ENCODE peak calls at places on chromosomes 3 and 15, in five cellular contexts. T, B, A, C and N are unnamed samples.
A peak's percentile ranks its signal among the peaks of the same experiment; 100 is the strongest.

GRCh38 chr3:157763644-157764043 is 260.4 kb upstream of the VEPH1 start:
- DNase-seq in T (no peak), A (no peak), C (no peak), B (no peak), N (no peak)

GRCh38 chr3:194396561-194396896 is 2.5 kb downstream of the GP5 start:
- DNase-seq in B (no peak), C (no peak), A (no peak), T (no peak), N (no peak)

GRCh38 chr15:32867313-32867626 is 149.5 kb downstream of the GREM1 start:
- DNase-seq in T (no peak), C (no peak), B (no peak), A (no peak), N (peak; percentile 49)

GRCh38 chr15:90761629-90762028 is 44.5 kb downstream of the BLM start:
- DNase-seq in A (no peak), C (no peak), T (no peak), B (no peak), N (no peak)

GRCh38 chr15:87817553-87817952 is 439.0 kb downstream of the NTRK3 start:
- DNase-seq in T (no peak), A (no peak), B (no peak), C (no peak), N (no peak)

GRCh38 chr3:150407051-150407817 is 864 bp upstream of the TSC22D2 start:
- DNase-seq in T (no peak), B (peak; percentile 36), C (peak; percentile 11), A (no peak), N (peak; percentile 46)

GRCh38 chr3:60160105-60160791 is 1091.0 kb downstream of the FHIT start:
- DNase-seq in C (no peak), T (no peak), A (no peak), B (no peak), N (no peak)

GRCh38 chr3:9901967-9902366 is 681 bp upstream of the IL17RE start:
- DNase-seq in B (no peak), C (no peak), T (no peak), A (no peak), N (no peak)

GRCh38 chr15:52728899-52729298 is 49.7 kb upstream of the ATOSA start:
- DNase-seq in C (no peak), B (no peak), A (no peak), T (no peak), N (no peak)

GRCh38 chr3:144114767-144115166 is 143.1 kb downstream of the DIPK2A start:
- DNase-seq in T (no peak), C (no peak), A (no peak), B (no peak), N (no peak)

GRCh38 chr15:101596633-101597032 is 55.5 kb downstream of the TM2D3 start:
- DNase-seq in B (no peak), C (no peak), T (no peak), A (no peak), N (no peak)

GRCh38 chr15:65394280-65394789 is 16.5 kb upstream of the IGDCC3 start:
- DNase-seq in T (no peak), B (no peak), C (no peak), A (no peak), N (no peak)

GRCh38 chr15:35975941-35976340 is 430.0 kb upstream of the DPH6 start:
- DNase-seq in A (no peak), B (no peak), T (no peak), C (no peak), N (no peak)

GRCh38 chr3:42895332-42895868 is 10.5 kb upstream of the ZNF662 start:
- DNase-seq in A (no peak), T (no peak), C (no peak), B (no peak), N (no peak)

GRCh38 chr3:19947549-19948071 is 713 bp downstream of the RAB5A start:
- DNase-seq in T (peak; percentile 52), A (peak; percentile 60), B (peak; percentile 65), C (peak; percentile 3), N (no peak)

GRCh38 chr3:176948123-176948522 is 249.2 kb downstream of the TBL1XR1 start:
- DNase-seq in A (no peak), B (no peak), C (no peak), T (no peak), N (no peak)

GRCh38 chr3:195095704-195096036 is 175.3 kb downstream of the XXYLT1 start:
- DNase-seq in A (no peak), C (no peak), T (no peak), B (no peak), N (no peak)

GRCh38 chr15:77826006-77826695 is 193.4 kb upstream of the LINGO1 start:
- DNase-seq in C (no peak), B (no peak), A (no peak), T (no peak), N (no peak)

GRCh38 chr3:78868570-78868969 is 899.2 kb downstream of the ROBO1 start:
- DNase-seq in C (no peak), B (no peak), T (no peak), A (no peak), N (no peak)

GRCh38 chr3:35832140-35832571 is 192.8 kb downstream of the ARPP21 start:
- DNase-seq in C (no peak), A (no peak), T (no peak), B (no peak), N (no peak)

GRCh38 chr3:178036745-178037144 is 499.5 kb upstream of the KCNMB2 start:
- DNase-seq in A (no peak), T (no peak), B (no peak), C (no peak), N (no peak)

GRCh38 chr15:77827860-77828259 is 195.1 kb upstream of the LINGO1 start:
- DNase-seq in B (no peak), A (no peak), C (no peak), T (no peak), N (no peak)

GRCh38 chr15:57696146-57696545 is 10.4 kb upstream of the POLR2M start:
- DNase-seq in T (no peak), B (no peak), C (peak; percentile 11), A (no peak), N (no peak)

GRCh38 chr3:37608061-37608702 is 253.5 kb upstream of the CTDSPL start:
- DNase-seq in T (no peak), B (no peak), C (no peak), A (no peak), N (no peak)

GRCh38 chr3:152328841-152329240 is 60.1 kb downstream of the MBNL1 start:
- DNase-seq in B (no peak), C (no peak), T (no peak), A (no peak), N (no peak)

GRCh38 chr3:146142757-146143156 is 18.2 kb downstream of the PLOD2 start:
- DNase-seq in A (no peak), B (peak; percentile 25), C (no peak), T (no peak), N (no peak)

GRCh38 chr3:169929830-169930519 is 18.6 kb downstream of the SAMD7 start:
- DNase-seq in B (no peak), A (peak; percentile 69), T (peak; percentile 72), C (no peak), N (peak; percentile 21)

GRCh38 chr3:123807820-123808219 is 76.3 kb downstream of the MYLK start:
- DNase-seq in T (no peak), A (no peak), B (peak; percentile 23), C (no peak), N (no peak)

GRCh38 chr15:70505411-70505919 is 257.9 kb downstream of the UACA start:
- DNase-seq in B (peak; percentile 37), A (no peak), T (peak; percentile 66), C (no peak), N (no peak)

GRCh38 chr15:92077353-92078080 is 224.0 kb downstream of the SLCO3A1 start:
- DNase-seq in C (peak; percentile 35), T (peak; percentile 66), A (peak; percentile 9), B (peak; percentile 82), N (peak; percentile 59)

GRCh38 chr3:150742679-150743078 is 20.3 kb downstream of the SIAH2 start:
- DNase-seq in T (no peak), B (no peak), C (no peak), A (no peak), N (no peak)